ENCODE peak calls at places on chromosomes 2 and 18, in four cellular contexts. A, M, J and V are unnamed samples.
A peak's percentile ranks its signal among the peaks of the same experiment; 100 is the strongest.

GRCh38 chr2:67057901-67058703 is 339.0 kb upstream of the ETAA1 start:
- DNase-seq in J (no peak), A (no peak), M (no peak), V (no peak)

GRCh38 chr2:137190411-137191190 is 425.3 kb downstream of the THSD7B start:
- DNase-seq in A (no peak), J (no peak), M (no peak), V (no peak)

GRCh38 chr2:160928854-160929301 is 231.3 kb upstream of the TANK start:
- DNase-seq in A (no peak), M (no peak), J (no peak), V (no peak)

GRCh38 chr18:11004294-11004693 is 145.1 kb downstream of the PIEZO2 start:
- DNase-seq in A (no peak), M (no peak), J (no peak), V (no peak)

GRCh38 chr2:217632036-217632435 is 370.8 kb downstream of the TNS1 start:
- DNase-seq in J (no peak), M (no peak), A (no peak), V (no peak)

GRCh38 chr2:200077210-200077650 is 121.8 kb downstream of the MAIP1 start:
- DNase-seq in M (no peak), A (no peak), J (no peak), V (no peak)

GRCh38 chr2:71856709-71857525 is 290.7 kb downstream of the CYP26B1 start:
- DNase-seq in A (no peak), J (no peak), M (no peak), V (no peak)

GRCh38 chr2:137706786-137707613 is 257.3 kb upstream of the HNMT start:
- DNase-seq in J (no peak), M (no peak), A (no peak), V (no peak)

GRCh38 chr2:40550085-40550484 is 98.2 kb upstream of the SLC8A1 start:
- DNase-seq in M (no peak), J (no peak), A (no peak), V (no peak)

GRCh38 chr2:233422050-233422639 is 67.9 kb downstream of the DGKD start:
- DNase-seq in M (peak; percentile 58), A (peak; percentile 59), J (no peak), V (peak; percentile 71)

GRCh38 chr18:36297419-36298112 is at the start of gene FHOD3:
- DNase-seq in M (no peak), J (no peak), A (peak; percentile 46), V (no peak)

GRCh38 chr2:121159291-121160144 is 125.5 kb downstream of the TFCP2L1 start:
- DNase-seq in A (no peak), J (no peak), M (no peak), V (no peak)

GRCh38 chr18:40855661-40856060 is 1099.4 kb upstream of the PIK3C3 start:
- DNase-seq in M (no peak), A (no peak), J (no peak), V (no peak)

GRCh38 chr18:10877974-10878373 is 271.4 kb downstream of the PIEZO2 start:
- DNase-seq in M (no peak), J (no peak), A (no peak), V (no peak)

GRCh38 chr2:231803739-231804138 is 17.5 kb downstream of the COPS7B start:
- DNase-seq in A (no peak), J (no peak), M (no peak), V (no peak)

GRCh38 chr2:176753205-176753604 is 459.4 kb upstream of the HNRNPA3 start:
- DNase-seq in M (no peak), A (no peak), J (no peak), V (no peak)

GRCh38 chr2:7045601-7046590 is 128.7 kb downstream of the RNF144A start:
- DNase-seq in A (no peak), J (no peak), M (no peak), V (no peak)

GRCh38 chr2:204108301-204108700 is 171.7 kb downstream of the ICOS start:
- DNase-seq in A (peak; percentile 3), M (no peak), J (peak; percentile 38), V (peak; percentile 20)